ENCODE peak calls at places on chromosomes 6 and 20, in six cellular contexts. S, N, M, R, I and F are unnamed samples. For H3K4me1, the result is how much of the 10 kb centered on the place peaks cover.

GRCh38 chr20:62953839-62954703 is 1.6 kb downstream of the SLC17A9 start:
- DNase-seq in M (no peak), R (peak), I (peak), S (no peak), N (peak), F (peak)

GRCh38 chr6:35388772-35389352 is 46.5 kb downstream of the PPARD start:
- DNase-seq in M (no peak), S (no peak), N (no peak), R (no peak), I (no peak), F (no peak)

GRCh38 chr6:155340464-155341129 is 26.3 kb upstream of the TFB1M start:
- DNase-seq in M (no peak), S (peak), N (no peak), I (no peak), R (no peak), F (no peak)

GRCh38 chr20:8331740-8332412 is 199.8 kb downstream of the PLCB1 start:
- DNase-seq in I (peak), S (no peak), M (no peak), N (no peak), R (no peak), F (no peak)

GRCh38 chr20:10939297-10939949 is 265.6 kb upstream of the JAG1 start:
- DNase-seq in M (no peak), R (no peak), N (no peak), I (no peak), S (no peak), F (no peak)

GRCh38 chr20:7161690-7162089 is 394.2 kb downstream of the BMP2 start:
- DNase-seq in N (no peak), I (no peak), S (no peak), R (no peak), M (no peak), F (no peak)

GRCh38 chr6:116010400-116011095 is 50.1 kb downstream of the FRK start:
- DNase-seq in I (peak), R (peak), N (peak), S (peak), M (peak), F (peak)

GRCh38 chr6:138885156-138885819 is 89.4 kb downstream of the ECT2L start:
- DNase-seq in S (no peak), R (no peak), N (no peak), M (no peak), I (no peak), F (no peak)

GRCh38 chr6:20686142-20686541 is 151.9 kb downstream of the CDKAL1 start:
- DNase-seq in S (peak), I (no peak), N (no peak), M (no peak), R (no peak), F (no peak)

GRCh38 chr6:160992323-160993314 is 1.1 kb downstream of the MAP3K4 start:
- DNase-seq in M (peak), I (peak), N (no peak), R (no peak), S (no peak), F (no peak)

GRCh38 chr6:154460306-154461071 is 50.0 kb downstream of the CNKSR3 start:
- DNase-seq in I (no peak), S (no peak), N (no peak), R (no peak), M (no peak), F (no peak)

GRCh38 chr6:3518356-3518841 is 61.5 kb upstream of the SLC22A23 start:
- DNase-seq in M (no peak), N (peak), I (no peak), S (no peak), R (no peak), F (peak)

GRCh38 chr6:106715922-106716321 is 86.5 kb downstream of the QRSL1 start:
- DNase-seq in I (no peak), N (no peak), R (no peak), M (no peak), S (no peak), F (no peak)

GRCh38 chr20:37651932-37652331 is 41.9 kb upstream of the CTNNBL1 start:
- DNase-seq in N (no peak), M (no peak), S (peak), I (peak), R (peak), F (peak)

GRCh38 chr6:56692586-56693245 is 50.0 kb upstream of the DST start:
- DNase-seq in R (no peak), M (no peak), N (no peak), I (no peak), S (no peak), F (no peak)

GRCh38 chr6:85250586-85251216 is 199.2 kb upstream of the NT5E start:
- DNase-seq in N (no peak), R (no peak), S (no peak), I (no peak), M (no peak), F (no peak)

GRCh38 chr20:59680148-59680650 is 75.9 kb downstream of the PHACTR3 start:
- DNase-seq in R (no peak), I (no peak), S (no peak), N (no peak), M (no peak), F (no peak)

GRCh38 chr6:157990321-157991066 is 8.8 kb downstream of the SYNJ2 start:
- DNase-seq in S (no peak), N (no peak), M (no peak), R (no peak), I (no peak), F (no peak)

GRCh38 chr20:47927385-47927851 is 142.1 kb upstream of the SULF2 start:
- DNase-seq in S (no peak), N (no peak), I (no peak), R (no peak), M (no peak), F (no peak)

DNA sequence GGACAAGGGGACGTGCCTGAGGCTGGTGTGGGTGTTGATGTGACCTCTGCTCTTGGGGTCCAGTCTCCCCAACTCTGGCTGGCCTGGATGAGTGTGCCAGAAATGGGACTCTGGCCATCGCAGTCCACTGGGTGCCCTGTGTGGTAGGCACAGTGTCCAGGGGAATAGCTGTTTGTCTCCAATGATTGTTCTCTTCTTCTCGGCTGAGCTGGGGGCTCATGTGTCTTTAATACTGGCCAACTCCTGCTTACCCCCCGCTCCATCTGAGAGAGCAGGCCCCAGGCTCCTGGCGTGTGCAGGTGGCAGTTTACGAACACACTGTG is 45.0 kb downstream of the RBM38 start:
- DNase-seq in R (no peak), N (no peak), I (no peak), M (no peak), S (no peak), F (no peak)
- H3K4me1 ChIP-seq in R (under half), N (under half), I (half or more), M (under half), S (under half), F (under half)

GRCh38 chr6:36546958-36547645 is at the start of gene STK38:
- DNase-seq in R (peak), I (peak), M (no peak), N (peak), S (peak), F (peak)

GRCh38 chr6:36546664-36546957 is 668 bp downstream of the STK38 start:
- DNase-seq in S (no peak), N (no peak), M (no peak), R (no peak), I (no peak), F (no peak)

GRCh38 chr6:36547646-36548400 is 544 bp upstream of the STK38 start:
- DNase-seq in R (no peak), I (no peak), N (no peak), M (no peak), S (no peak), F (no peak)

GRCh38 chr6:36544228-36544627 is 3.1 kb downstream of the STK38 start:
- DNase-seq in S (no peak), R (no peak), M (no peak), N (no peak), I (no peak), F (no peak)

DNA sequence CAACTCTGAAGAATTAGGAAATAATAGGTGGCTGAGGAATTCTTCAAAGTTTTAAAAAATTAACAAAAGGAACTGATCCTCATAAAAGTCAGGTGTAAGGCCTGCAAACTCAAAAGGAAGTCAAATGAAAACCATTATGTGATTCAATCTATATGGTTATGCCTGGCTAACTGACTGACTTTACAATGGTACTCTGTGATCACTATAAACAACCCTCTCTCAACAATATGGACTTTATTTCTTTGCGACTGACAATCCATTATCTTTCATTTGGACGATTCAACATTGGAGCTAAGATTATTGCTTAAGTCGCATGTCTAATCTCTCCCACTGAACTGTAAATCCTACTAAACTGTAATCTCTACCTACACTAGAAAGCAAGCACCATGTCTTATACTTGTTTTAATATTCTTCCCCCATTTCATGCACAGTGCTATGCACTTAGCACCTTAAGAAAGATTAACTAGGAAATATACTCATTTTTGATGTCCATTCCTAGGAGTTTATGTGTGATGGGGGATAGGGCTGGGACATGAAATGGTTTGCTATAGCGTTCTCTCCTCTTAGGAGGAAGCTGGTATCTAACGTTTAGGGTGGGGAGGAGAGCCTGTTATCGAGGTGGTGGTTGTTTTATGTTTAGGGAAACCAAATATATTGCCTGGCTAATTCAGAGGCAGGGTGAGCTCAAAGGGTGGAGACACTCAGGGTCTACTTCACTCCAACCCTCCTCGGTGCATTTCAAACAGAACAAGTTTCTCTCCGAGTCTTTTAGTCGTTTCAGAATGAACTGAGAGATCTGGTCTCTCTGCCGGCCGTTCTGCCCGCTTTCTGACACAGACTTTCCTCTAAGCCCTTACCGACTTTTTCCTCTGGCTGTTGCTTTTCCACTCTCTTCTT is 1.3 kb downstream of the STK38 start:
- DNase-seq in I (no peak), R (no peak), S (no peak), N (no peak), M (no peak), F (no peak)
- H3K4me1 ChIP-seq in I (half or more), R (under half), S (under half), N (under half), M (under half), F (under half)

GRCh38 chr20:23358923-23359572 is 2.9 kb upstream of the GZF1 start:
- DNase-seq in I (no peak), R (no peak), N (no peak), M (no peak), S (no peak), F (no peak)
- H3K4me1 ChIP-seq in I (half or more), R (under half), N (under half), M (under half), S (under half), F (under half)

GRCh38 chr6:146902846-146903245 is 301.4 kb upstream of the STXBP5 start:
- DNase-seq in S (no peak), I (no peak), N (no peak), M (no peak), R (no peak), F (no peak)
- H3K4me1 ChIP-seq in S (under half), I (under half), N (under half), M (under half), R (under half), F (under half)

GRCh38 chr6:13098006-13098405 is 230.3 kb downstream of the TBC1D7 start:
- DNase-seq in S (no peak), M (no peak), N (no peak), I (no peak), R (no peak), F (no peak)
- H3K4me1 ChIP-seq in S (under half), M (under half), N (under half), I (half or more), R (under half), F (under half)

DNA sequence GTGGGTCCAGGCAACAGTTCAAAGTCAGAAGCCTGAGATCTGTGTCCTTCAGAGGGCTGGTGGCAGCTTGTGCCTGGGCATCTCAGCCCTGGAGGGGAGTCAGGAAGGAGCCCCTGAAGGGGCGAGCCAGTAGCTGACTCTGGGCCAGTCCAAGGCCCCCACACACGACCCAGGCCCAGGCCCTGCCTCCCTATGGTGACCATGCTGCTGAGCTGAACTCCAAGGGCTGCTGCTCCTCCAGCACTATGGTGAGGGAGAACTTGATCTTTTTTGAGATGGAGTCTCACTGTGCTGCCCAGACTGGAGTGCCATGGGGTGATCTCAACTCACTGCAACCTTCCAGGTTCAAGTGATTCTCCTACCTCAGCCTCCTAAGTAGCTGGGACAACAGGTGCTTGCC is 15.2 kb upstream of the CST3 start:
- DNase-seq in N (no peak), I (no peak), S (no peak), M (no peak), R (no peak), F (no peak)
- H3K4me1 ChIP-seq in N (under half), I (under half), S (under half), M (under half), R (under half), F (under half)

DNA sequence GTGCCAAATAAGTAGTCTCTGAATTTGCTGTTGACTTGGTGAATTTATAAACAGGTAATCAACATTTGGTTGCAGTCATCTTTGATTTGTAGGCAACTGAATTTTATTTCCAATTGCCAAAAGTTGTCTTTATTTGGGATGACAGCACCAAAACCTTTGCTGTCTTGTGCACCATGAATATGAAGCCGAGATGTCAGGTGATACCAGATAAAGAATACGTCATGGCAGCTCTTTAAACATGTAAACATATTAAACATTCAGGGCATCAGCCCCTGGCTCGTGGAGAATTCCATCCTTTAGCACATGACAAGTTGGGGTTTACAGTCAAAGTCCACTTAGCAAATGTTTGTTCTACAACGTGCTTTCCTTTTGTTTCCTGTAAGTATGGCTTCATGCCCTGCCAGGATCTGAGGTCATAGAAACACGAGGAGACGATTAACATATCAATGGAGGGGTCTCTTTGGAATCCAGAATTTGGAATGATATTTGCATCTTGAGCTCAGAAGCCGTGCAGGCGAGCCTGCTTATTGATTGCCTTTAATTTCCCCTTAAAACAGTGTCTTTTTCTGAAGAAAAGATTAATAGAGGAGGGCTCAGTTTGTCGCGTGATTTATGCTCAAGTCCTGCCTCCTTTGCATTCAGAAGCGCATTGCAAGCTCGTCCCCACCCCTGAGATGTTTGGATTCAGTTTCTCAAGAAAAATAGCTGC is 170.2 kb upstream of the ZNF217 start:
- DNase-seq in N (no peak), M (peak), R (no peak), I (no peak), S (peak), F (no peak)
- H3K4me1 ChIP-seq in N (under half), M (under half), R (under half), I (under half), S (under half), F (under half)

GRCh38 chr6:169906004-169906740 is 154.8 kb downstream of the ERMARD start:
- DNase-seq in R (no peak), S (no peak), N (no peak), M (no peak), I (no peak), F (no peak)
- H3K4me1 ChIP-seq in R (under half), S (under half), N (under half), M (under half), I (under half), F (under half)